ENCODE peak calls at places on chromosomes 1 and 21, in six cellular contexts. D is HepG2, L is A549, T is K562, U is GM12878, W is upper lobe of left lung. X is an unnamed sample.

GRCh38 chr1:117655220-117655577 is 49.4 kb downstream of the TENT5C start:
- ATAC-seq in D (peak), L (peak), T (peak), U (no peak), W (no peak), X (no peak)

GRCh38 chr1:193318347-193318746 is 131.9 kb upstream of the B3GALT2 start:
- ATAC-seq in D (no peak), L (no peak), T (no peak), U (no peak), W (no peak), X (no peak)

GRCh38 chr1:54396280-54396903 is 9.8 kb downstream of the SSBP3 start:
- ATAC-seq in D (no peak), L (no peak), T (peak), U (no peak), W (no peak), X (no peak)

GRCh38 chr1:89126602-89127001 is 688 bp upstream of the GBP2 start:
- ATAC-seq in D (no peak), L (no peak), T (no peak), U (no peak), W (no peak), X (no peak)

GRCh38 chr21:15222711-15223110 is 157.9 kb upstream of the NRIP1 start:
- ATAC-seq in D (no peak), L (no peak), T (no peak), U (no peak), W (no peak), X (no peak)

GRCh38 chr1:51344602-51345299 is 14.4 kb upstream of the TTC39A start:
- ATAC-seq in D (peak), L (peak), T (peak), U (peak), W (peak), X (peak)

GRCh38 chr1:153973071-153973470 is 4.4 kb downstream of the JTB start:
- ATAC-seq in D (no peak), L (no peak), T (no peak), U (no peak), W (no peak), X (no peak)

GRCh38 chr21:35072960-35073359 is 23.9 kb upstream of the RUNX1 start:
- ATAC-seq in D (no peak), L (no peak), T (peak), U (no peak), W (no peak), X (peak)

GRCh38 chr1:210301254-210301955 is 27.3 kb upstream of the HHAT start:
- ATAC-seq in D (no peak), L (no peak), T (no peak), U (no peak), W (no peak), X (no peak)

GRCh38 chr1:244952280-244952933 is 88.1 kb upstream of the HNRNPU start:
- ATAC-seq in D (no peak), L (peak), T (no peak), U (peak), W (no peak), X (no peak)

DNA sequence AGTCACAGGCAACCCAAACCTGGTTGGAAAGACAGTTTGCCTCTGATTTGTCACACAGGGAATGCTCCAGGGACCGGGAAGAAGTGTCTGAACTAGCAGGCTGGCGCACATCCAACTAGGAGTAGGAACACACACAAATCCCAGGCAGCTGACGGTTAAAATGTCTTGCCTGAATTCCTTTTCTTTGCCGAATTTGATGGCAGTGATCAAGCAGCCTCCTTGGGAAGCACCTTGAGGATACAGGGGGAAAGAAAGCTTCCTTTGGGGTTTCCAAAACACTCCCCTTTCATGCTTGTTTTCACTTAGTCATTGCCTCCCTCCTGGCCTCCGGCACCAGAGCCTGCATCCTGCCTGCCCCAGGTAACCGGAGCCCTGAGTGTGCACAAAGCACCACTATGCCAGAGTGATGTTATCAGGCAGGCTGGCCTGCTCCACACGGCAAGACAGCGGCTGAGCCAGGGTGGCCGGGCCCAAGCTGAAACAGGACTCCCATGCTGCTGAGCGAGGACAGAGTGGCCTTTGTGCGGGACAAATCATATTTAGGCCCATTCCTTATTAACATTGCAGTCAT is 193.8 kb downstream of the LMX1A start:
- ATAC-seq in D (peak), L (no peak), T (no peak), U (no peak), W (no peak), X (no peak)
- TF ChIP-seq EP300 in D (no peak), L (no peak), T (no peak), U (no peak), W (no peak), X (no peak)

DNA sequence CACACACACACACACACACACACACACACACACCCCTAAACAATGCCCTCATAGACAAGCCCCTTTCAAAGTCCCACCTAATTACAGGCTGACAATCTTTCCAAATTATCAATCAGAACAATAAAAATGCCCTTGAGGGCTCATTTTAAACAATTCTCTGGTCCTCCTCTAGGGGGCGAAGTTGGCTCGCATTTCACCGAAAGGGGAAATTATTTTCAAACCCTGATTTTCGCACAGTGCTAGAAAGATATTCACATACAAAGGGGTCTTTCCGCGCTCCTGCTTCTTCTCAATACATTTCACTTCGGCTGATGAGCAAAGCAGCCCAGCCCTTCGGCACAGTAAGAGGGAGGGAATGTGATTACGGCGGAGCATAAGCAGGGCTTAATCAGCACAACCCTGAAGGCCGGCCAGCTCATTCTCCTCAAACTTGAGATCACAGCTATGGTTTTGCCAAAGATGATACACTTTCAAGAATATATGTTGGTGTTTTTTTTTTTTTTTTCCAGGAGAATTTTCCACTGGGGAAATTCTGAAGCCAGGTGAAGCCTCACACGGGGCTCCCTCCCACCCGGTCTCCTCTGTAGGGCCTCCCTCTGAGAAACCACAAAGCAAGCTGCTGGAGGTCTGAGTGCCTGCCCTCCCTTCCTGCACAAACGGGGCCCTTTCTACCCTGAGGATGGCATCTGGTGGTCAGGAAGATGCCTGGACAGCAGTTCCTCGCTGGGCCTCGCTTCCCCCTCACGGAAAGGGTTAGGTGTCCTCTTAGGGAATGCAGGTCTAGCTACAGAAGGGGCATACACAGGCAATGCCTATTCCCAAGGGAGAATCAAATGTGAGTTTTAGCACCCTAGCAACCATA is 66.9 kb downstream of the GNG12 start:
- ATAC-seq in D (peak), L (peak), T (peak), U (peak), W (peak), X (peak)
- TF ChIP-seq EP300 in D (no peak), L (no peak), T (no peak), U (no peak), W (no peak), X (no peak)

GRCh38 chr1:183568176-183569041 is 21.9 kb downstream of the NCF2 start:
- ATAC-seq in D (peak), L (peak), T (no peak), U (no peak), W (peak), X (peak)
- TF ChIP-seq EP300 in D (no peak), L (no peak), T (no peak), U (no peak), W (no peak), X (no peak)

GRCh38 chr1:208842442-208842841 is 598.3 kb upstream of the PLXNA2 start:
- ATAC-seq in D (no peak), L (no peak), T (no peak), U (no peak), W (no peak), X (no peak)
- TF ChIP-seq EP300 in D (no peak), L (no peak), T (no peak), U (no peak), W (no peak), X (no peak)

DNA sequence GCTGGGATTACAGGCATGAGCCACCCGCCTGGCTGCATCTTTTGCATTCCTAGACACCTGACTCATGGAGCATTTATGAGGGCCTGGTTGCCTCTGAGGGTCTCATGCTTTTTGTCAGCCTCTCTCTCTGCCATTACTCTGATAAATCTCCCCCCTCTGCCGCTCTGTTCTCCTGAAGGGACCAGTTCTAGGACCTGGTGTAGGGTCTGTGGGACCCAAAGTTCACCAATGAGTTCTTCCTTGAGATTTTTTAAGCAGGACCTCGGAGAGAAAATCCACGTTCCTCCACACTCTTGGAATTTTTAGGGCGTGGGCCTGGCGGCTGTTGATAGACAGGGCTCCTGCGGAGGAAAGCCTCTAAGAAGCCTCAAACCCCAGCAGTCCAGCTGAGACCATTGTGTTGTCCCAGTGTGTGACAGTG is 91.9 kb upstream of the ERRFI1 start:
- ATAC-seq in D (no peak), L (peak), T (no peak), U (no peak), W (no peak), X (no peak)
- TF ChIP-seq EP300 in D (no peak), L (no peak), T (no peak), U (no peak), W (no peak), X (no peak)

DNA sequence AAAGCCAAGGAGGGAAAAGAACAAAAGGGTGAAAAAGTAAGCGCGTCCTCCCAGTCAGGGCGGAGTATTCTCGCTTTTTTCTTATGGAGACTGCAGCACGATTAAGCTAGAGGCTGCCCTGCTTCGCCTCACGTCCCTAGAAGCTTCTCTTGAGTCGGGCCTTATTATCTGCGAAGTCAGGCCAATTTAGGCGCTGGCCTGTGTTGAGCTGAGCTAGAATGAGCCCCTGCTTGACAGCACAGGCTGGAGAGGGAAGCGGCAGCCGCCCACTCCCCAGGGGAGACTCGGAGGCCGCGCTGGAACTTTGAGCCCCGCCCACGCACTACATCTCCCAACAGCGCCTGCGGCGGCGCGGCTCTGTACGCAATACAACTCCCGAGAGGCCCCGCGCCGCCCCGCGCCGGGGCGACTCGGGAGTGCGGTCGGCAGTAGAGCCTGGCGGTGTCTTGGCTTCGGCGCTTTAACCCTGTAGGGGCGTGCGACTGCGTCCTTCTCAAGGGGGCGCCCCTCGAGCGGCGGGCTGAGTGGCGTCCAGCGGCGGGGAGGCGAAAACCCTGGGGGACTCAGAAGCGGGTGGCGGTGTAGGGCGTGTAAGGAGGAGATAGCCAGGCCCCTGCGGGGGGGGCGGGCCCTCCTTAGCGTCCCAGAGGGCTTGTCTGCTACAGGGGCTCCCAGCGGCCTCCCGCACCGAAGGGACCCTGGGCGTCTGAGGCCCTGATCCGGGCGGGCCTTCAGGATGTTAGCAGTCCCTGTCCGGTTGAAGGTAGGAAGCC is 888 bp downstream of the ZNF436 start:
- ATAC-seq in D (peak), L (peak), T (peak), U (peak), W (peak), X (peak)
- TF ChIP-seq EP300 in D (no peak), L (no peak), T (peak), U (no peak), W (no peak), X (no peak)

GRCh38 chr1:40049745-40050144 is 9.2 kb downstream of the CAP1 start:
- ATAC-seq in D (no peak), L (no peak), T (no peak), U (peak), W (no peak), X (peak)
- TF ChIP-seq EP300 in D (no peak), L (no peak), T (no peak), U (no peak), W (no peak), X (no peak)

GRCh38 chr1:53242381-53242780 is 4.1 kb upstream of the MAGOH start:
- ATAC-seq in D (no peak), L (no peak), T (no peak), U (no peak), W (no peak), X (no peak)

GRCh38 chr1:53241828-53242227 is 3.5 kb upstream of the MAGOH start:
- ATAC-seq in D (no peak), L (no peak), T (no peak), U (no peak), W (no peak), X (no peak)

GRCh38 chr1:53244126-53244525 is 5.8 kb upstream of the MAGOH start:
- ATAC-seq in D (no peak), L (no peak), T (no peak), U (no peak), W (no peak), X (no peak)

GRCh38 chr1:53237638-53238037 is 680 bp downstream of the MAGOH start:
- ATAC-seq in D (no peak), L (peak), T (peak), U (no peak), W (no peak), X (no peak)

DNA sequence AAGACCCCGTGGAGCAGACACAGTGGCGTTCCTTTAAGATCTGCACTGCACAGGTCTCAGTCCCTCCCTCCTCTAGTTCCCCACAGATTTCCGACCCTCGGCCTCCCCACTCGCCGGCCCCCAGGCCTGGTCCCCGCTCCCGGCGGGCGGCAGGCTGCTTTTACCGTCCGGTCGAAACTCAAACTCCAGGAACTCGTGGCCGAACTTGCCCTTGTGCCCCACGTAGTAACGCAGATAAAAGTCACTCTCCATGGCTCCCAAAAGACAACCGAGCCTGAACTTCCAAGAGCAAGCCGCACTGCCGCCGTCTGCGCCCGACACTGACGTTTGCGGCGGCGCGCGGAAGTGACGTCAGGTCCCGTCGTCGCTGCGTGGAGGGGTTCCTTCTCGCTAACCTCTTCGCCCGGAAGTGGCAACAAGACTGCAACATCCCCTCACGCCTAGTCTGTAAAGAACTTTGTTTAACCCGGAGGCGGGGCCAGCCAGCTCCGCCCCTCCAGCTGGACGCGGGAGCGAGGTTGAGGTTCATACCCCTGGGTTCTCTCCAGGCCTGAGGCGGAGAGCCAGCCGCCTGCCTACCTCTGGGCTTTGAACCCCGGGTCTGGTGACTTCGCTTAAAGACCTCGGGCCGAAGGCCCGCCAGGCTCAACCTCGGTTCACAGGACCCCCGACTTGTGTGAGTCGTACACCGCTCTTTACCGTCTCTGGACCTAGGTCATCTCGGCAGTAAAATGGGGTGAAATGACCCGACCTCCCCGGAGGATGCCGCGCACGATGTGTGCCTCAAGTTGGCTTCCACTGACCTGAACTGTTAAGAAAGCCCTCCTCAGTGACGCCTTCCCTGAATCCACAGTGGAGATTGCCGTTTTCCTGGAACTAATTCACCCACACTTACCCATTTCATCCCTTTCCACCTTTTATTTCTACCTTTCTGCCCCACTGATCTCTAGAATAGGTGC is at the start of gene MAGOH:
- ATAC-seq in D (peak), L (peak), T (peak), U (peak), W (peak), X (peak)
- TF ChIP-seq EP300 in D (peak), L (no peak), T (peak), U (no peak), W (peak), X (no peak)

DNA sequence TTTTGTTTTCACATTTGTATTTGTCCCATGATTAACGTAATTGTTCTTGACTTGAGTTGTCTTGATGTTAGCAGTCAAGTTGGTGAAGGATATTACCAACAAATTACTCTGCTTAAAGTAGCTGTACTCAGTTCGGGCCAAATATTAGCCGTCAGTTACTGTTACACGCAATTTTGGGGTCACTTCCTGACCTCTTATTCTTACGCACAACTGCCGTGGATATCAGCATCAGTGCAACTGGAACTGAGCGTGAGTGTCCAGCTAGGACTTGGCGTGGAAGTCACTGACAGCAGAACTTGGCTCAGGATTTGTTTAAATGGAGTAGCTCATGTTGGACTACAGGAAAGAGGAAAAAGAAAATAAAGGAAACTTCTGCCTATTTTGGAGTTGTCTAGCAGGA is 56.4 kb downstream of the ADAMTS1 start:
- ATAC-seq in D (no peak), L (no peak), T (no peak), U (no peak), W (no peak), X (peak)
- TF ChIP-seq EP300 in D (no peak), L (no peak), T (no peak), U (no peak), W (peak), X (peak)